ENCODE peak calls at places on chromosomes 5 and 9, in seven cellular contexts. J, I, V, U, A, X and E are unnamed samples. For H3K4me1 and H3K9me3, the result is how much of the 10 kb centered on the place peaks cover.

GRCh38 chr9:119370816-119371215 is 1.6 kb upstream of the BRINP1 start:
- DNase-seq in J (no peak), I (no peak), V (no peak), U (no peak), A (peak), X (peak), E (no peak)

GRCh38 chr5:179762079-179762780 is 29.6 kb downstream of the MAML1 start:
- DNase-seq in J (no peak), I (no peak), V (peak), U (no peak), A (no peak), X (no peak), E (no peak)

GRCh38 chr5:27266184-27266583 is 227.8 kb upstream of the CDH9 start:
- DNase-seq in J (no peak), I (no peak), V (no peak), U (no peak), A (no peak), X (no peak), E (no peak)

GRCh38 chr5:159106569-159107282 is 7.0 kb upstream of the EBF1 start:
- DNase-seq in J (peak), I (peak), V (peak), U (peak), A (peak), X (peak), E (peak)

GRCh38 chr5:158463188-158463587 is 604.2 kb upstream of the CLINT1 start:
- DNase-seq in J (no peak), I (no peak), V (no peak), U (no peak), A (no peak), X (no peak), E (no peak)

GRCh38 chr5:37839441-37840035 is 303 bp downstream of the GDNF start:
- DNase-seq in J (no peak), I (no peak), V (no peak), U (no peak), A (peak), X (peak), E (peak)

GRCh38 chr9:78777747-78778146 is 480.8 kb downstream of the PSAT1 start:
- DNase-seq in J (no peak), I (no peak), V (no peak), U (no peak), A (no peak), X (no peak), E (no peak)

GRCh38 chr9:124468061-124468740 is 17.9 kb downstream of the ADGRD2 start:
- DNase-seq in J (peak), I (no peak), V (no peak), U (no peak), A (peak), X (no peak), E (no peak)

GRCh38 chr5:159752622-159753275 is 163.5 kb upstream of the ADRA1B start:
- DNase-seq in J (no peak), I (no peak), V (no peak), U (peak), A (no peak), X (no peak), E (no peak)

GRCh38 chr9:38284768-38285080 is 107.8 kb upstream of the ALDH1B1 start:
- DNase-seq in J (no peak), I (no peak), V (no peak), U (no peak), A (no peak), X (no peak), E (no peak)

GRCh38 chr9:20426019-20426418 is 196.3 kb downstream of the MLLT3 start:
- DNase-seq in J (no peak), I (no peak), V (no peak), U (no peak), A (no peak), X (no peak), E (no peak)

GRCh38 chr9:99666571-99666970 is 155.1 kb upstream of the NR4A3 start:
- DNase-seq in J (no peak), I (no peak), V (no peak), U (no peak), A (no peak), X (no peak), E (no peak)

GRCh38 chr5:57887851-57888621 is 405.4 kb upstream of the ACTBL2 start:
- DNase-seq in J (no peak), I (peak), V (no peak), U (no peak), A (no peak), X (no peak), E (no peak)

GRCh38 chr5:159304961-159305595 is 25.2 kb downstream of the IL12B start:
- DNase-seq in J (no peak), I (no peak), V (no peak), U (no peak), A (no peak), X (no peak), E (no peak)

GRCh38 chr5:135827965-135828792 is 6.3 kb upstream of the SLC25A48 start:
- DNase-seq in J (no peak), I (no peak), V (no peak), U (no peak), A (no peak), X (no peak), E (peak)

GRCh38 chr9:124818431-124819281 is 34.6 kb upstream of the WDR38 start:
- DNase-seq in J (peak), I (peak), V (no peak), U (no peak), A (peak), X (no peak), E (no peak)

GRCh38 chr5:173707392-173707791 is 90.9 kb upstream of the BOD1 start:
- DNase-seq in J (no peak), I (no peak), V (no peak), U (peak), A (peak), X (peak), E (no peak)

GRCh38 chr5:82396396-82396795 is 118.2 kb upstream of the RPS23 start:
- DNase-seq in J (no peak), I (no peak), V (no peak), U (no peak), A (no peak), X (no peak), E (no peak)

GRCh38 chr5:3301316-3301715 is 294.3 kb upstream of the IRX1 start:
- DNase-seq in J (no peak), I (no peak), V (no peak), U (no peak), A (no peak), X (no peak), E (no peak)

GRCh38 chr5:132026516-132027008 is 15.1 kb upstream of the ACSL6 start:
- DNase-seq in J (no peak), I (no peak), V (peak), U (no peak), A (peak), X (no peak), E (no peak)

GRCh38 chr5:180160215-180160614 is 48.8 kb downstream of the RASGEF1C start:
- DNase-seq in J (no peak), I (no peak), V (no peak), U (no peak), A (no peak), X (no peak), E (peak)

GRCh38 chr9:7976167-7976755 is 176.7 kb upstream of the DMAC1 start:
- DNase-seq in J (no peak), I (no peak), V (peak), U (no peak), A (no peak), X (no peak), E (no peak)

GRCh38 chr5:131393498-131393968 is 129.7 kb downstream of the CDC42SE2 start:
- DNase-seq in J (no peak), I (no peak), V (no peak), U (no peak), A (no peak), X (no peak), E (no peak)

GRCh38 chr5:128681764-128682664 is 144.0 kb upstream of the FBN2 start:
- DNase-seq in J (no peak), I (peak), V (no peak), U (no peak), A (no peak), X (no peak), E (no peak)

GRCh38 chr5:30469691-30470090 is 723.8 kb upstream of the CDH6 start:
- DNase-seq in J (no peak), I (no peak), V (no peak), U (no peak), A (no peak), X (no peak), E (no peak)

GRCh38 chr5:103111458-103111857 is 8.5 kb downstream of the GIN1 start:
- DNase-seq in J (no peak), I (no peak), V (no peak), U (no peak), A (no peak), X (no peak), E (no peak)

GRCh38 chr5:112374356-112374755 is 44.7 kb downstream of the EPB41L4A start:
- DNase-seq in J (no peak), I (no peak), V (no peak), U (no peak), A (no peak), X (no peak), E (no peak)

GRCh38 chr5:62431735-62432617 is 19.4 kb downstream of the IPO11 start:
- DNase-seq in J (no peak), I (no peak), V (no peak), U (peak), A (no peak), X (no peak), E (no peak)

GRCh38 chr5:96113170-96113939 is 151.7 kb upstream of the ELL2 start:
- DNase-seq in J (no peak), I (no peak), V (no peak), U (no peak), A (no peak), X (peak), E (no peak)

GRCh38 chr5:128015978-128016377 is 67.6 kb upstream of the SLC12A2 start:
- DNase-seq in J (no peak), I (no peak), V (no peak), U (no peak), A (no peak), X (no peak), E (no peak)

GRCh38 chr5:174505621-174506020 is 218.8 kb upstream of the MSX2 start:
- DNase-seq in J (no peak), I (no peak), V (no peak), U (no peak), A (no peak), X (no peak), E (no peak)

GRCh38 chr5:131316026-131316425 is 52.2 kb downstream of the CDC42SE2 start:
- DNase-seq in J (no peak), I (no peak), V (no peak), U (no peak), A (no peak), X (no peak), E (no peak)

GRCh38 chr9:115972362-115972761 is 181.2 kb upstream of the PAPPA start:
- DNase-seq in J (no peak), I (no peak), V (no peak), U (no peak), A (no peak), X (no peak), E (no peak)

GRCh38 chr9:86978986-86979385 is 31.7 kb upstream of the GAS1 start:
- DNase-seq in J (no peak), I (no peak), V (no peak), U (no peak), A (no peak), X (no peak), E (no peak)

GRCh38 chr5:173303878-173304590 is 24.2 kb downstream of the STC2 start:
- DNase-seq in J (no peak), I (no peak), V (no peak), U (no peak), A (peak), X (no peak), E (no peak)

GRCh38 chr5:8700222-8700621 is 831.3 kb downstream of the MTRR start:
- DNase-seq in J (no peak), I (no peak), V (no peak), U (no peak), A (no peak), X (no peak), E (no peak)

GRCh38 chr5:28254846-28255245 is 1216.5 kb upstream of the CDH9 start:
- DNase-seq in J (no peak), I (no peak), V (no peak), U (no peak), A (no peak), X (no peak), E (no peak)

GRCh38 chr5:106876298-106876622 is 794.5 kb downstream of the EFNA5 start:
- DNase-seq in J (no peak), I (no peak), V (no peak), U (no peak), A (no peak), X (no peak), E (no peak)

GRCh38 chr5:78503958-78504357 is 143.5 kb downstream of the SCAMP1 start:
- DNase-seq in J (no peak), I (no peak), V (no peak), U (peak), A (no peak), X (no peak), E (no peak)

GRCh38 chr5:78504726-78505431 is 143.7 kb downstream of the LHFPL2 start:
- DNase-seq in J (peak), I (peak), V (no peak), U (peak), A (peak), X (peak), E (peak)

GRCh38 chr5:78499485-78499884 is 139.1 kb downstream of the SCAMP1 start:
- DNase-seq in J (no peak), I (no peak), V (no peak), U (no peak), A (no peak), X (no peak), E (no peak)

GRCh38 chr5:78500028-78500427 is 139.6 kb downstream of the SCAMP1 start:
- DNase-seq in J (no peak), I (no peak), V (no peak), U (no peak), A (no peak), X (no peak), E (no peak)

DNA sequence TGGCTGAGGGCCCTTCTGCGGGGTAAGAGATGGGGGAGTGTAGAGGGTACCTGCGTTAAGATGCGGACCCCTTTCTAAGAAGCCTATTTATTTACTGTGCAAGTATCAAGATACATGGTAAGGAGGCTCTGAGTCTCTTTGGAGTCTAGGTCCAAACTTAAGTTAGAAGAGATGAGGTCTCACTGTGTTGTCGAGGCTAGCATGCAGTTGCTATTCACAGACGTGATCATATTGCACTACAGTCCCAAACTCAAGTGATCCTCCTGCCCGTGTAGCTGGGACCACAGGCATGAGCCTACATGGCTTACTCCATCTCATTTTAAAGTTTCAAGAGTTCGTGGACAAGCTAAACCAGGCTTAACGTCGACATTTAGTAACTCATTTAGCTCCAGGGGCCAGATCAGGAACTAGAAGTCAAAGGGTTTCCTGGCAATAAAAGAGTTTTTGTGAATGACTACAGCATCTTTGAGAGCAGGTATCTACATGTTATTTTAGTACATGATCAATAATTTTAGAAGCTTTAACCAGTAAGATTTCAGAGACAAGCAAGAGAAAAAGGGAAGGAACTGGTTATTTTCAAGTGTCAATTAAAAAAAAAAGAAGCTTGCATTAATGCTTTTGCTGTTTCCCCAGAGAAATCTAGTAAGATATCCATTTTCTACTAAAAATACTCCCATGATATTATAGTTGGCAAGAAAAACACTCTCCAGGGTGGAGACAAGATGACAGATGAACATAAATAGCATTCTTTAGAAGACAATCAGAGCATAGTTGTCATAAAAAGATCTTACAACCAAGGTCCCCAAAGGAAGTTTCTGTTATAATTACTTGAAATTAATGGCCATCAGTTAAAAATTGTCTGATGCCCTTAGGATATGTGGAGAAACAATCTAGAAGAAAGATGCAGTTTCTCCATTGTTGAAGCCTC is 141.3 kb downstream of the SCAMP1 start:
- DNase-seq in J (no peak), I (no peak), V (no peak), U (no peak), A (no peak), X (no peak), E (no peak)
- H3K4me1 ChIP-seq in J (half or more), I (under half), V (under half), U (half or more), A (under half), X (half or more), E (half or more)

DNA sequence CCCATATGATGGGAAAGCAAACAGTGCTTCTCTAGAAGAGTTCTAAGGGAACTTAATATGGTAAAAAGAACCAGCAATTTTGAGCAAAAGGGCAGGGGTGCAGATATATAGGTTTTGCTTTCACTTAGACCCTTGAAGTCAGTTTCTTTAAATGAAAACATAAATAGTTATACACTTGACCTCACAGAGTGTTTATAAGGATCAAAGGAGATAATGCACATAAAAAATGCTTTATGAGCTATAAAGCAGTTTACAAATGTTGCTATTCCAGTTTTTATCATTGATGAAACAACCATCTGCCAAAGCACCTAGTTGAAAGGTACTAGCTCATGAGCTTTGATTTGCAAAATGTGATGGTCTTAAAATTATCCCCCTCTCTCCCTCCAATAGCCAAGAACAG is 45.7 kb downstream of the ITGA2 start:
- DNase-seq in J (no peak), I (no peak), V (no peak), U (no peak), A (no peak), X (no peak), E (no peak)
- H3K9me3 ChIP-seq in J (under half), I (under half), V (under half), U (under half), A (under half), X (under half), E (under half)

DNA sequence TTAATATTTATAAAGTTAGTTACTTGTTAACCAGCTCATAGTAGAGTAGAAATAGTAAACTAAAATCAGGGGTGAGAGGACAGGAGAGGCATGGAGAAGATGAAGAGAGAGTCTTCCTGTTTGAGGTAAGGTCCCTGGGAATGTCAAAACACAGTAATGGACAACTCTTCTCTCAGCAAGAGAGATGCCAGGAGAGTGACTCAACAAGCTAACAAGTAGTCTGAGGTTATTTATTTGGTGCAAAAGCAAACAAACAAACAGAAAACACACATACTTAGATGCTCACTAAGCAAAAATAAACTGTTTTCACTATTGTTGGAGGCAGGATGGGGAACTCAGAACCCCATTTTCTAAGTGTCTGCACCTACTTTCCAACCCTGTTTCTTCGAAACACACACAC is 333.2 kb upstream of the RFX3 start:
- DNase-seq in J (no peak), I (no peak), V (no peak), U (no peak), A (no peak), X (no peak), E (no peak)
- H3K4me1 ChIP-seq in J (under half), I (under half), V (under half), U (under half), A (under half), X (under half), E (under half)

GRCh38 chr9:138006576-138007233 is 129.1 kb downstream of the CACNA1B start:
- DNase-seq in J (peak), I (no peak), V (no peak), U (no peak), A (peak), X (no peak), E (peak)
- H3K9me3 ChIP-seq in J (under half), I (under half), V (under half), U (under half), A (under half), X (under half), E (under half)

DNA sequence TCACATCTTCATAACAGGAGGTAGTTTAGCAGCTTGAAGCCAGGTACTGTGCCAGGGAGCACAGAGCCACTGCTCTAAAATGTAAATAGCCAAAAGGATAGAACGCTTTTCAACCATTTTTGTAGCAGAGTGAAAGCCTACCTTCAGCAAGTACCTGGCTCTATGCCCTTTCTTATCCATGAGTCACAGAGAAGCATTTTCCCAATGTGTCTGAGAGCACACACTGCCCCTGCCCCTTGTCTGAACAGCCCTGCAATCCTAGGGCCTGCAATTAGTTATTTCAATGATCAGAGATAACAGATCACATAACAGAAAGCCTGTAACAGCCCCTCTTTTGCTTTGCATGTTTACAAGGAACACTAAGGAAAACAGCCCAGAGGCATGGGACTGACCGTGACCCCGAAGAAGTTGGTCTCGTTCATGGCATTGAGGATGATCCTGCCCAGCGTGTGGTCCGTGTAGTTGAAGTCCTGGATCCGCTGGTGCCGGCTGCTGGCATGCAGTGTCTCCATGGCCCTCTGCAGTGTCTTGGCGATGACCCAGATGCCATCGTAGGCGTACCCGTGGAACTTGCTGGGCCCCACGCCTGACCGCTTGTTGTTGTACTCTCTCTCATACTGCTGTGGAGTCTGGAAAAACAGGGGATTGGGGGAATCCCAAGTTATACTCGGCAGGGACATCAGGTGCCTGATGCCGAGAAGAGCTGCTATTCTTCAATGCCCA is 198.3 kb upstream of the TBC1D2 start:
- DNase-seq in J (no peak), I (no peak), V (no peak), U (no peak), A (no peak), X (no peak), E (no peak)
- H3K4me1 ChIP-seq in J (under half), I (under half), V (under half), U (under half), A (under half), X (under half), E (under half)

GRCh38 chr5:150960791-150961396 is 56.1 kb upstream of the ZNF300 start:
- DNase-seq in J (no peak), I (peak), V (no peak), U (no peak), A (no peak), X (no peak), E (no peak)
- H3K9me3 ChIP-seq in J (under half), I (under half), V (under half), U (under half), A (under half), X (half or more), E (under half)

GRCh38 chr5:139654875-139655491 is 6.8 kb downstream of the CXXC5 start:
- DNase-seq in J (no peak), I (no peak), V (no peak), U (no peak), A (peak), X (peak), E (no peak)
- H3K4me1 ChIP-seq in J (half or more), I (half or more), V (under half), U (half or more), A (half or more), X (half or more), E (half or more)

GRCh38 chr5:2300861-2301610 is 418.3 kb upstream of the IRX4 start:
- DNase-seq in J (no peak), I (no peak), V (no peak), U (no peak), A (no peak), X (no peak), E (no peak)
- H3K9me3 ChIP-seq in J (under half), I (under half), V (under half), U (under half), A (under half), X (under half), E (under half)